ENCODE peak calls at places on chromosome 7, in seven cellular contexts. E is OCI-LY7, B is PC-3, U is HCT116, Z is GM23248, J is MM.1S, I is SK-N-SH. C is an unnamed sample.

GRCh38 chr7:80053098-80053497 is 81.5 kb upstream of the GNAI1 start:
- DNase-seq in B (no peak), I (no peak), J (no peak), Z (no peak), U (no peak), E (no peak), C (peak)

GRCh38 chr7:13848576-13849527 is 140.6 kb downstream of the ETV1 start:
- DNase-seq in Z (peak), I (peak), E (no peak), J (no peak), B (no peak), U (no peak), C (no peak)

GRCh38 chr7:1842321-1843221 is 172.5 kb downstream of the ELFN1 start:
- DNase-seq in B (no peak), I (peak), U (no peak), J (no peak), E (no peak), Z (no peak), C (peak)

GRCh38 chr7:43781726-43782607 is 23.5 kb downstream of the BLVRA start:
- DNase-seq in B (no peak), I (peak), Z (peak), U (no peak), J (no peak), E (no peak), C (peak)

GRCh38 chr7:84191261-84191660 is 3.3 kb downstream of the SEMA3A start:
- DNase-seq in I (no peak), B (peak), E (no peak), J (no peak), U (no peak), Z (peak), C (no peak)

GRCh38 chr7:113710310-113711106 is 208.3 kb downstream of the PPP1R3A start:
- DNase-seq in U (peak), J (peak), E (peak), Z (peak), I (peak), B (peak), C (peak)

GRCh38 chr7:42082144-42082543 is 154.9 kb downstream of the GLI3 start:
- DNase-seq in J (no peak), U (no peak), B (no peak), E (no peak), Z (peak), I (no peak), C (peak)

GRCh38 chr7:1232103-1232466 is 587 bp upstream of the UNCX start:
- DNase-seq in Z (no peak), I (no peak), J (no peak), U (no peak), E (no peak), B (no peak), C (no peak)

GRCh38 chr7:95295399-95295798 is 28.9 kb downstream of the PON1 start:
- DNase-seq in U (no peak), J (no peak), I (no peak), E (no peak), Z (no peak), B (no peak), C (no peak)

GRCh38 chr7:4883352-4884144 is at the start of gene RADIL:
- DNase-seq in U (peak), E (peak), B (peak), I (peak), Z (peak), J (no peak), C (peak)

GRCh38 chr7:37083311-37084096 is 359.2 kb upstream of the AOAH start:
- DNase-seq in J (no peak), I (no peak), U (no peak), Z (peak), B (no peak), E (no peak), C (no peak)

GRCh38 chr7:76428868-76429805 is 4.4 kb downstream of the ZP3 start:
- DNase-seq in E (no peak), B (no peak), Z (peak), I (no peak), J (no peak), U (no peak), C (no peak)

GRCh38 chr7:73966941-73967831 is 60.8 kb upstream of the ELN start:
- DNase-seq in E (no peak), Z (no peak), J (no peak), U (no peak), B (no peak), I (peak), C (no peak)

GRCh38 chr7:156620246-156620775 is 20.3 kb upstream of the RNF32 start:
- DNase-seq in I (no peak), U (no peak), J (no peak), B (no peak), Z (no peak), E (no peak), C (no peak)

GRCh38 chr7:156334636-156335035 is 305.9 kb upstream of the RNF32 start:
- DNase-seq in Z (no peak), U (no peak), B (peak), J (no peak), I (no peak), E (no peak), C (no peak)

GRCh38 chr7:153393666-153394065 is 634.1 kb downstream of the ACTR3B start:
- DNase-seq in B (no peak), Z (no peak), E (peak), I (no peak), U (no peak), J (no peak), C (no peak)

GRCh38 chr7:85023066-85023687 is 163.7 kb downstream of the SEMA3D start:
- DNase-seq in I (no peak), J (peak), U (peak), E (peak), B (peak), Z (peak), C (peak)

GRCh38 chr7:12287886-12288285 is 76.8 kb downstream of the TMEM106B start:
- DNase-seq in B (no peak), I (no peak), J (no peak), U (no peak), Z (no peak), E (no peak), C (no peak)
- TF ChIP-seq EZH2phosphoT487 in B (no peak), I (no peak), J (no peak), U (no peak), Z (no peak), E (no peak), C (no peak)

GRCh38 chr7:55086413-55087201 is 67.8 kb downstream of the EGFR start:
- DNase-seq in J (no peak), E (peak), U (peak), Z (peak), B (peak), I (peak), C (peak)
- TF ChIP-seq EZH2phosphoT487 in J (no peak), E (no peak), U (no peak), Z (no peak), B (no peak), I (no peak), C (no peak)

GRCh38 chr7:142301299-142301698 is 43.4 kb upstream of the PRSS58 start:
- DNase-seq in J (no peak), I (no peak), E (peak), Z (no peak), U (no peak), B (no peak), C (no peak)
- TF ChIP-seq EZH2phosphoT487 in J (no peak), I (no peak), E (no peak), Z (no peak), U (no peak), B (no peak), C (no peak)

DNA sequence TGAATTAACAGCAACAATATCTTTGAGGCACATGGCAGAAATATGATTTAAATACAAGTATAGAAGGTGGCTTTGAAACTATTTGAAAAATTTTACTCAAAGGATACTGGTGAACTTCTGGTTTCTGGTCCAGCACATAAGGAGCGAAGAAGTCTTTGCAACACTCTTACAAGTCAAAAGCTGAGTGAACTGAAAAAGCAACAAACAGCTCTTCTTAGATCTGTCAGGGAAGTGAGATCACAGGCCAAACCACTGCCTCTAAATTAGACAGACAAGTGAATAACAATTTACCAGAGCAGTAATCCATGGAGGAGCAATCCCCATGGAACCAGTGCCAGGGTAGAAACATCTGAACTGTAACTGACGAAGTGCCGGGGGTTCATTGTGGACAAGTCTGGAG is 9.6 kb upstream of the VWC2 start:
- DNase-seq in Z (no peak), J (peak), E (peak), I (no peak), B (no peak), U (no peak), C (no peak)
- TF ChIP-seq EZH2phosphoT487 in Z (no peak), J (no peak), E (no peak), I (no peak), B (no peak), U (no peak), C (no peak)

GRCh38 chr7:50665403-50666123 is 100.4 kb upstream of the DDC start:
- DNase-seq in B (no peak), E (no peak), I (no peak), Z (peak), J (no peak), U (no peak), C (no peak)
- TF ChIP-seq EZH2phosphoT487 in B (no peak), E (no peak), I (no peak), Z (no peak), J (no peak), U (no peak), C (no peak)

GRCh38 chr7:128729489-128729888 is 9.7 kb upstream of the CALU start:
- DNase-seq in I (no peak), Z (no peak), E (no peak), B (no peak), J (no peak), U (no peak), C (no peak)

GRCh38 chr7:128726673-128727072 is 12.5 kb upstream of the CALU start:
- DNase-seq in Z (no peak), B (no peak), E (no peak), U (no peak), I (no peak), J (no peak), C (no peak)

GRCh38 chr7:128731184-128731583 is 8.0 kb upstream of the CALU start:
- DNase-seq in I (no peak), J (no peak), Z (no peak), U (no peak), B (no peak), E (no peak), C (no peak)

GRCh38 chr7:128727239-128727638 is 11.9 kb upstream of the CALU start:
- DNase-seq in E (no peak), U (no peak), Z (no peak), B (peak), I (no peak), J (no peak), C (no peak)

GRCh38 chr7:128728608-128729007 is 10.6 kb upstream of the CALU start:
- DNase-seq in Z (peak), U (no peak), I (no peak), J (no peak), E (no peak), B (peak), C (no peak)
- TF ChIP-seq EZH2phosphoT487 in Z (no peak), U (no peak), I (no peak), J (no peak), E (no peak), B (no peak), C (no peak)

DNA sequence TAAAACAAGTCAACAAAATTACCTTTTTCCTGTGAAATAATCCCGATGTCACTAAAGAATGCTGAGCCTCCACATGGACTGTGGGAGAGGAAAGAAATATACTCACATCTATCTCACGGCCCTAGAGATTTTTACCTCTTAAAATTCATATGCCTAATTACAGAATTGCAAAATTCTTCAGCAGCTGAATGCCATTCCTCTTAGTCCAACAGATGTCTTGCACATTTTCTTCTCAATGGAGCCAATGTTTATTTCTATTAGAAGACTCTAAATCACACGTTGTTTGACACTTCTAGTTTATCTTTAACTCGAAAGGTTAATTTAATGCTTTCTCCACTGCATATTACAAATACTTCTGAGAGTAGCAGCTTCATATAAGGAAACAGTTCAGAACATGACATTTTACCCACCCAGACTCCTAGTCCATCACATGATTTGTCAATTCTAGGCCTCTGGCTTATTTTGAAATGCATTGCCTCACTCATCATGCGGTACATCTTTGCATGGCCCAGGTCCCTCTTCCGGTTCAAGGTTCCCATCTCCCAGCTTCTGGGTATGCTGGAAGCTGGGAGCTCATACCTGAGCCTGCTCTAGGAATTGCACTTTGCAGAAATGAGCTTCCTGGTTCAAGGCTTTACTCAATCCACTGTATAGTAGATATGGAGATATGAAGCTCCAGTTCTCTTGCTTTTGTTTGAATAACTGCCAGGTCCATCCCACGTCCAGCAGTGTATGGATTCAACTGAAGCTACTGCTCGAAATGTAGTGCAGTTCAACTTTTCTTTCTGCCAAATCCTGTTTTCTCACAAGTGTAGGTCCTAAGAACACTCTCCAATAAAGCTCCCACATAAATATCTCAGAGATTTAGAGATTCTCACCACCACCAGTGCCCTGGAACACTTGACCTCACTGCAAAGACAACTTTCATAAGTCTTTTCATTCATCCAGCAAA is 306.2 kb downstream of the GPR37 start:
- DNase-seq in B (no peak), U (no peak), I (no peak), J (no peak), E (no peak), Z (no peak), C (peak)
- TF ChIP-seq EZH2phosphoT487 in B (no peak), U (no peak), I (no peak), J (no peak), E (no peak), Z (no peak), C (no peak)

GRCh38 chr7:151405056-151405455 is 4.8 kb downstream of the WDR86 start:
- DNase-seq in Z (no peak), E (no peak), B (no peak), J (no peak), I (no peak), U (no peak), C (no peak)

GRCh38 chr7:151405588-151405987 is 4.2 kb downstream of the WDR86 start:
- DNase-seq in B (no peak), U (no peak), I (peak), J (no peak), Z (no peak), E (no peak), C (no peak)

GRCh38 chr7:151402029-151402835 is 7.6 kb downstream of the WDR86 start:
- DNase-seq in U (no peak), B (no peak), J (no peak), I (peak), E (no peak), Z (no peak), C (no peak)

GRCh38 chr7:151404216-151405011 is 5.4 kb downstream of the WDR86 start:
- DNase-seq in I (peak), U (peak), B (no peak), J (no peak), E (no peak), Z (peak), C (peak)

GRCh38 chr7:151403764-151404163 is 6.1 kb downstream of the WDR86 start:
- DNase-seq in E (no peak), I (no peak), Z (no peak), U (peak), B (no peak), J (no peak), C (no peak)
- TF ChIP-seq EZH2phosphoT487 in E (no peak), I (no peak), Z (no peak), U (no peak), B (no peak), J (no peak), C (no peak)

GRCh38 chr7:112225006-112225405 is 18.5 kb downstream of the ZNF277 start:
- DNase-seq in I (no peak), J (no peak), Z (no peak), U (no peak), B (no peak), E (no peak), C (no peak)

GRCh38 chr7:112226701-112227276 is 20.3 kb downstream of the ZNF277 start:
- DNase-seq in I (no peak), U (no peak), B (peak), J (no peak), E (no peak), Z (no peak), C (no peak)

GRCh38 chr7:112224186-112224585 is 17.7 kb downstream of the ZNF277 start:
- DNase-seq in E (no peak), J (no peak), I (no peak), Z (no peak), B (no peak), U (no peak), C (no peak)

GRCh38 chr7:112232212-112232978 is 25.9 kb downstream of the ZNF277 start:
- DNase-seq in J (no peak), Z (no peak), B (no peak), I (no peak), U (no peak), E (no peak), C (no peak)

DNA sequence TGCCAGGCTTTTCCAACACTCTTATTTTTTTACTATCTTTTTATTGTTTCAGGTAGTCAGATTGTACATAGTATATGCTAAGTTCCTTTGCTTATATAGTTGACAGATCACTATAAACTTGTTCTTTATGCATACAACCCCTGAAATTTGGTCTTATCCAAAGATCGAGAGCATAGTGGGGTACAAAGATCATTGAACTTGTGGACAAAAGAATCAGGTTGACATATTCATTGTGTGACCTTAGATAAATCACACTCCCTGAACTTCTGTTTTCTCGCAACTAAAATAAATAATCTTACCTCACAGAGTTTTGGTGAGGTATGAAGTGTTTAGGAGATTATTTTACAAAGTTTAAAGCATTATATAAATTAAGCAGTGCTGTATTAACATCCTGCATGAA is 22.1 kb downstream of the ZNF277 start:
- DNase-seq in U (no peak), J (no peak), Z (no peak), B (no peak), E (no peak), I (no peak), C (no peak)
- TF ChIP-seq EZH2phosphoT487 in U (no peak), J (no peak), Z (no peak), B (no peak), E (no peak), I (no peak), C (no peak)

C was measured in hepatocyte.